ENCODE peak calls at places on chromosome 22, in seven cellular contexts. C is dorsolateral prefrontal cortex, X is cardiac fibroblast, P is testis, I is endodermal cell, W is heart left ventricle, O is epithelial cell of esophagus. B is an unnamed sample.
A peak's percentile ranks its signal among the peaks of the same experiment; 100 is the strongest.

GRCh38 chr22:46501701-46502100 is 35.7 kb downstream of the CELSR1 start:
- DNase-seq in C (no peak), X (peak; percentile 81), P (no peak), I (no peak), W (no peak), O (peak; percentile 78), B (no peak)

GRCh38 chr22:24752091-24752623 is 22.4 kb downstream of the PIWIL3 start:
- DNase-seq in C (no peak), X (no peak), P (no peak), I (no peak), W (no peak), O (no peak), B (no peak)

GRCh38 chr22:47201186-47201995 is 438.9 kb downstream of the TBC1D22A start:
- DNase-seq in C (no peak), X (no peak), P (peak; percentile 6), I (peak; percentile 22), W (no peak), O (no peak), B (no peak)

GRCh38 chr22:20238567-20239062 is 29.5 kb downstream of the RTN4R start:
- DNase-seq in C (no peak), X (no peak), P (peak; percentile 50), I (peak; percentile 95), W (peak; percentile 45), O (peak; percentile 34), B (no peak)

GRCh38 chr22:35191412-35191811 is 65.9 kb upstream of the HMGXB4 start:
- DNase-seq in C (no peak), X (peak; percentile 17), P (no peak), I (no peak), W (no peak), O (peak; percentile 16), B (peak; percentile 96)

GRCh38 chr22:35219012-35219411 is 38.3 kb upstream of the HMGXB4 start:
- DNase-seq in C (no peak), X (peak; percentile 56), P (no peak), I (peak; percentile 10), W (no peak), O (peak; percentile 43), B (no peak)

GRCh38 chr22:35684270-35684700 is 33.4 kb upstream of the APOL5 start:
- DNase-seq in C (peak; percentile 9), X (peak; percentile 65), P (peak; percentile 21), I (peak; percentile 75), W (peak; percentile 26), O (peak; percentile 24), B (no peak)

GRCh38 chr22:24426859-24427499 is 420 bp upstream of the ADORA2A start:
- DNase-seq in C (no peak), X (no peak), P (no peak), I (no peak), W (no peak), O (no peak), B (no peak)

GRCh38 chr22:44943701-44944324 is 66.0 kb downstream of the PHF21B start:
- DNase-seq in C (no peak), X (no peak), P (no peak), I (no peak), W (no peak), O (no peak), B (no peak)

GRCh38 chr22:46064966-46065666 is 85.2 kb upstream of the PPARA start:
- DNase-seq in C (peak; percentile 17), X (peak; percentile 63), P (peak; percentile 47), I (peak; percentile 8), W (peak; percentile 9), O (no peak), B (no peak)

GRCh38 chr22:30267382-30268302 is 991 bp upstream of the OSM start:
- DNase-seq in C (no peak), X (no peak), P (no peak), I (no peak), W (no peak), O (no peak), B (no peak)

GRCh38 chr22:46592390-46592872 is 27.8 kb upstream of the GRAMD4 start:
- DNase-seq in C (no peak), X (peak; percentile 47), P (no peak), I (peak; percentile 56), W (peak; percentile 80), O (no peak), B (no peak)

GRCh38 chr22:25668437-25668836 is 73.6 kb upstream of the MYO18B start:
- DNase-seq in C (no peak), X (peak; percentile 74), P (no peak), I (no peak), W (no peak), O (peak; percentile 52), B (no peak)

GRCh38 chr22:31897842-31898241 is 46.5 kb upstream of the YWHAH start:
- DNase-seq in C (no peak), X (no peak), P (no peak), I (no peak), W (no peak), O (no peak), B (no peak)

GRCh38 chr22:27879923-27880322 is 39.1 kb downstream of the PITPNB start:
- DNase-seq in C (no peak), X (peak; percentile 68), P (no peak), I (peak; percentile 69), W (no peak), O (peak; percentile 41), B (no peak)

GRCh38 chr22:42780070-42780540 is 59.4 kb upstream of the A4GALT start:
- DNase-seq in C (peak; percentile 25), X (peak; percentile 98), P (peak; percentile 86), I (peak; percentile 91), W (peak; percentile 61), O (peak; percentile 94), B (peak; percentile 86)

GRCh38 chr22:50739894-50740293 is 1.9 kb downstream of the ACR start:
- DNase-seq in C (no peak), X (no peak), P (no peak), I (peak; percentile 26), W (peak; percentile 13), O (no peak), B (no peak)

GRCh38 chr22:45884201-45885067 is 92.5 kb downstream of the WNT7B start:
- DNase-seq in C (peak; percentile 1), X (no peak), P (no peak), I (peak; percentile 42), W (no peak), O (no peak), B (no peak)

GRCh38 chr22:30435674-30436126 is 10.1 kb downstream of the MTFP1 start:
- DNase-seq in C (no peak), X (no peak), P (no peak), I (no peak), W (peak; percentile 60), O (no peak), B (no peak)

GRCh38 chr22:19477321-19478085 is 1.5 kb downstream of the UFD1 start:
- DNase-seq in C (no peak), X (peak; percentile 41), P (no peak), I (no peak), W (no peak), O (no peak), B (no peak)

GRCh38 chr22:19709063-19709769 is 5.1 kb upstream of the SEPTIN5 start:
- DNase-seq in C (no peak), X (peak; percentile 61), P (no peak), I (peak; percentile 50), W (peak; percentile 21), O (no peak), B (no peak)

GRCh38 chr22:38706101-38706884 is 549 bp downstream of the GTPBP1 start:
- DNase-seq in C (peak; percentile 58), X (peak; percentile 35), P (peak; percentile 45), I (peak; percentile 68), W (peak; percentile 51), O (peak; percentile 25), B (no peak)
- H3K4me3 ChIP-seq in C (peak overlapping the region; percentile 94), X (peak overlapping the region; percentile 95), P (peak overlapping the region; percentile 83), I (peak overlapping the region; percentile 82), W (peak overlapping the region; percentile 84), O (peak overlapping the region; percentile 68), B (peak overlapping the region; percentile 78)

GRCh38 chr22:48744283-48744641 is 1083.4 kb downstream of the BRD1 start:
- DNase-seq in C (no peak), X (no peak), P (peak; percentile 11), I (no peak), W (no peak), O (no peak), B (no peak)
- TF ChIP-seq CTCF in C (no peak), X (no peak), P (no peak), I (no peak), W (no peak), O (no peak), B (no peak)

GRCh38 chr22:21978564-21979386 is 3.8 kb downstream of the TOP3B start:
- DNase-seq in C (no peak), X (no peak), P (no peak), I (no peak), W (no peak), O (no peak), B (no peak)
- H3K4me3 ChIP-seq in C (no peak overlapping the region), X (no peak overlapping the region), P (no peak overlapping the region), I (no peak overlapping the region), W (no peak overlapping the region), O (no peak overlapping the region), B (no peak overlapping the region)

GRCh38 chr22:18065256-18065655 is 12.5 kb upstream of the PEX26 start:
- DNase-seq in C (no peak), X (no peak), P (no peak), I (peak; percentile 81), W (no peak), O (peak; percentile 56), B (no peak)
- TF ChIP-seq CTCF in C (no peak), X (no peak), P (no peak), I (peak; percentile 57), W (no peak), O (no peak), B (no peak)

DNA sequence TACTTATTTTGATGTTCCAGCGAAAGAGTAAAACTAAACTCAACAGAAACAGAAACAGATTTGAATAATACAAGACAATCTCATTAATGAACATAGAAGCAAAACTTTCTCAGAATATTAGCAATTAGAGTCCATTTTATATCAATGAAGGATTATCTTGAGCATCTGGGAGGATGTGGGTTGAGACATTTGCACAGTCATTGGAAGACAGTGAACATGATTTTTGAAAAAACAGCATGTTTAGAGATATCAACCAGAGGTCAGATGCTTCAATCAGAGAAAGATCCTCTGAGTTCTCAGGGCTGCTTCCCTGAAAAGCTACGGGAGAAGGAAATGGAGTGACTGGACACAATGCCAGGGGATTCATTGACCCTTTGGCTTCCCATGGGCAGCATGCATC is 35.9 kb upstream of the VPREB1 start:
- DNase-seq in C (no peak), X (no peak), P (no peak), I (no peak), W (no peak), O (no peak), B (no peak)
- H3K4me3 ChIP-seq in C (no peak overlapping the region), X (no peak overlapping the region), P (no peak overlapping the region), I (no peak overlapping the region), W (no peak overlapping the region), O (no peak overlapping the region), B (no peak overlapping the region)

DNA sequence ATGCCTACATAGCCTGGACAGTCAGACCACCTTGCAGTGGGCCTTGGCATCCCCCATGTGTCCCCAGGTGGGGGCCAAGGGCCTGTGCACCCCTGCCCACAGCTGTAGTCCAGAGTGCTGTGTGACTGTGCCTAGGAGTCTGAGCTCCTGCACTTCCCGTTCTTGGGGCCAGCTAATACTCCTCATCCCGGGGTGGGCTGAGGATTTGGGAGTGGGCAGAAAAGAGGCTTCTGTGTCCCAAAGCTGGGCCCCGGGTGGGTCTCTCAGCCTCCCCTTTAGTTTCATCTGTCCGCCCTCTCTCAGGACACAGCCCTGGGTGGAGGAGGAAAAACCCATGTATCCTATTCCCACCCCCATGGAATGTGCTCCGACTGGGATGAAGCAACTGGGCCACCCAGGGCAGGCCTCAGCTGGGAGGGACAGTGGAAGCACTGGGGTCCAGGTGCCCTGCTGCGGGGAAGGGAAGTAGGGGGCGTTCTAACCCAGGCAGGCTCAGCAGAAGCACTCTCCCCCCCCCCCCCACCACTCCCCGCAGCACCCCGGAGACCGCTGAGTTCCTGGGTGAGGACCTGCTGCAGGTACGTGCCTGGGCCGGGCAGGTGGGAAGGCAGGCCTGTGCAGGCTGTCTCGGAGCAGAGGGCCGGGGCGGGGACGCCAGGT is 1.3 kb downstream of the SH3BP1 start:
- DNase-seq in C (no peak), X (no peak), P (no peak), I (no peak), W (no peak), O (peak; percentile 86), B (no peak)
- TF ChIP-seq CTCF in C (no peak), X (no peak), P (no peak), I (no peak), W (no peak), O (no peak), B (no peak)